ENCODE peak calls at places on chromosome 22, in seven cellular contexts. Z is IMR-90, H is H1, R is neuronal stem cell, B is mesenchymal stem cell, C is mesendoderm, F is H9. L is an unnamed sample.

GRCh38 chr22:44884968-44885805 is 124.6 kb downstream of the PHF21B start:
- DNase-seq in Z (no peak), H (no peak), R (no peak), B (no peak), C (peak), F (no peak), L (no peak)

GRCh38 chr22:35818897-35819296 is 101.2 kb downstream of the APOL5 start:
- DNase-seq in Z (no peak), H (no peak), R (no peak), B (no peak), C (no peak), F (no peak), L (no peak)

GRCh38 chr22:29166180-29166579 is 39.5 kb upstream of the EMID1 start:
- DNase-seq in Z (no peak), H (no peak), R (no peak), B (no peak), C (no peak), F (no peak), L (no peak)

GRCh38 chr22:25482868-25483639 is 81.4 kb upstream of the GRK3 start:
- DNase-seq in Z (no peak), H (no peak), R (no peak), B (no peak), C (no peak), F (no peak), L (no peak)

GRCh38 chr22:27796118-27796517 is 5.4 kb downstream of the MN1 start:
- DNase-seq in Z (no peak), H (no peak), R (no peak), B (no peak), C (no peak), F (no peak), L (no peak)

GRCh38 chr22:16562711-16563554 is 29.7 kb downstream of the CCT8L2 start:
- DNase-seq in Z (no peak), H (no peak), R (no peak), B (no peak), C (no peak), F (no peak), L (no peak)

GRCh38 chr22:17164392-17165024 is 5.4 kb upstream of the HDHD5 start:
- DNase-seq in Z (no peak), H (no peak), R (no peak), B (no peak), C (peak), F (peak), L (peak)

GRCh38 chr22:43753718-43754117 is 58.4 kb downstream of the EFCAB6 start:
- DNase-seq in Z (no peak), H (no peak), R (no peak), B (no peak), C (no peak), F (no peak), L (no peak)

GRCh38 chr22:27217154-27217553 is 559.8 kb downstream of the MIAT start:
- DNase-seq in Z (no peak), H (no peak), R (no peak), B (peak), C (no peak), F (no peak), L (no peak)

GRCh38 chr22:48105254-48105653 is 1342.8 kb downstream of the TBC1D22A start:
- DNase-seq in Z (no peak), H (no peak), R (no peak), B (no peak), C (no peak), F (no peak), L (no peak)

GRCh38 chr22:38034278-38034882 is 22.8 kb upstream of the PICK1 start:
- DNase-seq in Z (peak), H (peak), R (peak), B (peak), C (peak), F (peak), L (peak)

GRCh38 chr22:27385261-27385998 is 416.1 kb downstream of the MN1 start:
- DNase-seq in Z (no peak), H (no peak), R (no peak), B (no peak), C (no peak), F (peak), L (no peak)

GRCh38 chr22:36329217-36330078 is 58.3 kb downstream of the MYH9 start:
- DNase-seq in Z (peak), H (peak), R (peak), B (peak), C (peak), F (peak), L (peak)

GRCh38 chr22:48333323-48333763 is 1494.3 kb downstream of the BRD1 start:
- DNase-seq in Z (no peak), H (no peak), R (no peak), B (no peak), C (no peak), F (no peak), L (no peak)

GRCh38 chr22:44727148-44727547 is 25.1 kb downstream of the PRR5 start:
- DNase-seq in Z (no peak), H (no peak), R (no peak), B (no peak), C (no peak), F (no peak), L (no peak)

GRCh38 chr22:17733484-17733883 is 40.8 kb downstream of the BID start:
- DNase-seq in Z (peak), H (no peak), R (no peak), B (no peak), C (no peak), F (no peak), L (no peak)

GRCh38 chr22:41828516-41828915 is 4.4 kb upstream of the SREBF2 start:
- DNase-seq in Z (no peak), H (no peak), R (no peak), B (no peak), C (no peak), F (no peak), L (no peak)

GRCh38 chr22:22245256-22245909 is 797 bp downstream of the VPREB1 start:
- DNase-seq in Z (no peak), H (no peak), R (no peak), B (no peak), C (no peak), F (no peak), L (no peak)
- H3K18ac ChIP-seq in Z (no peak), H (no peak), R (no peak), B (no peak), C (no peak), F (no peak), L (no peak)

GRCh38 chr22:49345896-49346295 is 481.8 kb downstream of the BRD1 start:
- DNase-seq in Z (no peak), H (no peak), R (no peak), B (no peak), C (no peak), F (no peak), L (no peak)
- H3K18ac ChIP-seq in Z (no peak), H (no peak), R (peak), B (no peak), C (no peak), F (no peak), L (no peak)

GRCh38 chr22:39622881-39623367 is 52.4 kb downstream of the CACNA1I start:
- DNase-seq in Z (peak), H (peak), R (peak), B (no peak), C (peak), F (peak), L (peak)
- H3K18ac ChIP-seq in Z (no peak), H (no peak), R (peak), B (no peak), C (no peak), F (no peak), L (no peak)

GRCh38 chr22:46035742-46036557 is 59.0 kb upstream of the WNT7B start:
- DNase-seq in Z (peak), H (peak), R (peak), B (peak), C (peak), F (peak), L (peak)
- H3K18ac ChIP-seq in Z (peak), H (no peak), R (peak), B (peak), C (peak), F (no peak), L (peak)

GRCh38 chr22:40421082-40421350 is 50.6 kb downstream of the SGSM3 start:
- DNase-seq in Z (no peak), H (no peak), R (no peak), B (no peak), C (no peak), F (no peak), L (no peak)
- H3K18ac ChIP-seq in Z (no peak), H (no peak), R (no peak), B (no peak), C (no peak), F (no peak), L (no peak)

DNA sequence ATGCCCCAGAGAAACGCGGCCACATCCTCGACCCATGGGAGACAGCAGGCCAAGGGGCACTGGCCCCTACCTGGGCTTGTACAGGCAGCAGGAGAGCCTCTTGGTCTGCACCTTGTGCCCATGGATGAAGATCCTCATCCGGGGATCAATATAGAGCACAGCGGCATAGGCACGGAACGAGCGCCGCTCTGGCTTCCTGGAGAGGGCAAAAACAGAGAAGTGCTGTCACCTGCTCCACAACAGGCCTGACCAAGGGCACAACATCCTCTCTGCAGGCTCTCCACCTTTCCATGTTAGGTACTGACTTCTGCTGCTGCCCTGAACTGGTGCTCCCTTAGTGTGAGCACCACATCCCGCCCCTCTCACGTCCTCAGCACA is 27.2 kb downstream of the MORC2 start:
- DNase-seq in Z (no peak), H (no peak), R (no peak), B (no peak), C (no peak), F (no peak), L (no peak)
- H3K18ac ChIP-seq in Z (no peak), H (no peak), R (no peak), B (no peak), C (no peak), F (no peak), L (no peak)

DNA sequence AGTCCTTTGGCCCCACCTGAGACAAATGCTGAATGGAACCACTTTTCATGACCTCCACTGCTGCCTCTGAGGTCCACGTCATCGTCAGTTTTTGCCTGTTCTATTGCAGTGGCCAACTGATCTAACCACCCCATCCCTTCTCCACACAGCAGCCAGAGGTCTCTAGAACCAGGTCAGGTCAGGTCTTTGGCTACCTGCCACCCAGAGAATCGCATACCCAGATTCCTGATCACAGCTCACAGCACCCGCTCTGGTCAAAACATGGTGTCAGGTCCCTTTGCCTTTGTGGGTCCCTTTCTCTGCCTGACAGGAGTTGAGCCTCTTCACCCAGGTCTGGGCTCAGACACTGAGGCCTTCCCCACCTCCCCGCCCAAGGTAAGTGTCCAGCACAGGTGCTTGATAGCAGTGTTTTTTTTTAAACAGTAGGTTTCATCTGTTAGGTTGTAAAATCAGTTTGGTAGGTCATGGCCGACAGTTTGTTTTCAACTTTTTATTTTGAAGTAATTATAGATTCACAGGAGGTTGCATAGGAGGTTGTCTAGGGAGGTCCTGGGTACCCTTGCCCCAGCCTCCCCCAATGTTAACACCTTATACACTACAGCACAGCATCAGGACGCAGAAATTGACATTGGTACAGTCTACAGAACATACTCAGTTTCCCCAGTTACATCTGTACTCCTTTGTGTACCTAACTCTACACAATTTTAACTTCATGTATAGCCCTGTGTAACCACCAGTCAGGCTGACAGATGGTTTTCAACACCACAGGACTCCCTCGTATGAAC is 6.9 kb downstream of the C22orf39 start:
- DNase-seq in Z (no peak), H (no peak), R (no peak), B (no peak), C (no peak), F (no peak), L (no peak)
- H3K18ac ChIP-seq in Z (no peak), H (no peak), R (no peak), B (no peak), C (no peak), F (no peak), L (no peak)

GRCh38 chr22:39487826-39488520 is 14.1 kb upstream of the MIEF1 start:
- DNase-seq in Z (no peak), H (no peak), R (no peak), B (no peak), C (no peak), F (no peak), L (no peak)
- H3K18ac ChIP-seq in Z (no peak), H (no peak), R (no peak), B (no peak), C (no peak), F (no peak), L (no peak)

GRCh38 chr22:23652286-23652685 is 20.2 kb upstream of the DRICH1 start:
- DNase-seq in Z (no peak), H (no peak), R (no peak), B (no peak), C (no peak), F (no peak), L (no peak)

GRCh38 chr22:23651676-23652075 is 19.6 kb upstream of the DRICH1 start:
- DNase-seq in Z (no peak), H (no peak), R (no peak), B (no peak), C (no peak), F (no peak), L (no peak)

GRCh38 chr22:23652711-23653110 is 20.6 kb upstream of the DRICH1 start:
- DNase-seq in Z (no peak), H (no peak), R (no peak), B (no peak), C (no peak), F (no peak), L (no peak)

DNA sequence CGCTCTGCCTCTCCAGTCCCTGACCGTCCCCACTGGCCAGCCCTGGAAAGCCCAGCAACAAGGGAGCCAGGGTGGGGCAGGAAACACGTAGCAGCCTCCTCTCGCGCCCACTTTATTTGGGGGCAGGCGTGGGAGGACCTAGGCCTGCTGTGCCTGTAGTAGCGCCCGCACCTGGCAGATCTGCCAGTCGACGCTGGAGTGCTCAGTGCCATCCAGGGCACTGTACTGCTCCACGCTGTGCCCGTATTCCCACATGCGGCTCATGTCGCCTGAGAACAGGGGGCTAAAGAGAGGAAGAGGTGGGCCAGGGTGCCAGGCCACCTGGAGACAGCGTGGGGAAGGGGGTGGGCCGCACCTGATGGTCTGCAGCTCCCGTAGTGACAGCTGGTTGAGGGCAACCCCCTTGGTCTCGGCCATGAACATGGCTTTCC is 17.0 kb upstream of the DRICH1 start:
- DNase-seq in Z (no peak), H (no peak), R (no peak), B (no peak), C (no peak), F (no peak), L (no peak)
- H3K18ac ChIP-seq in Z (no peak), H (no peak), R (peak), B (no peak), C (no peak), F (no peak), L (no peak)